ENCODE peak calls at places on chromosomes 12 and 14, in ten cellular contexts. Y is tibial nerve; C is right cardiac atrium; P is PC-3; K is heart left ventricle; V is GM23248; R is Peyer's patch; H is uterus; J is naive thymus-derived CD4-positive, alpha-beta T cell; A is HepG2. I is an unnamed sample. For H3K9me3, the result is how much of the 10 kb centered on the place peaks cover.

GRCh38 chr12:50985322-50985721 is 33.0 kb downstream of the HIGD1C start:
- DNase-seq in Y (no peak), C (no peak), P (peak), K (no peak), V (peak), R (no peak), H (no peak), J (no peak), A (peak), I (no peak)

GRCh38 chr14:84017533-84017932 is 1512.4 kb upstream of the FLRT2 start:
- DNase-seq in Y (no peak), C (no peak), P (no peak), K (no peak), V (no peak), R (no peak), H (no peak), J (no peak), A (no peak), I (no peak)

GRCh38 chr12:19959353-19959752 is 409.0 kb upstream of the PDE3A start:
- DNase-seq in Y (no peak), C (no peak), P (no peak), K (no peak), V (peak), R (no peak), H (no peak), J (no peak), A (no peak), I (no peak)

GRCh38 chr12:82627799-82628198 is 58.9 kb upstream of the TMTC2 start:
- DNase-seq in Y (no peak), C (no peak), P (peak), K (no peak), V (peak), R (no peak), H (no peak), J (no peak), A (peak), I (no peak)

GRCh38 chr14:103078420-103078749 is 5.6 kb upstream of the LBHD2 start:
- DNase-seq in Y (peak), C (peak), P (peak), K (peak), V (peak), R (peak), H (peak), J (peak), A (peak), I (peak)

GRCh38 chr12:32702470-32702869 is 23.4 kb downstream of the DNM1L start:
- DNase-seq in Y (no peak), C (no peak), P (no peak), K (no peak), V (peak), R (no peak), H (no peak), J (no peak), A (no peak), I (no peak)

GRCh38 chr12:117679776-117680175 is 289.0 kb downstream of the KSR2 start:
- DNase-seq in Y (no peak), C (no peak), P (peak), K (no peak), V (peak), R (no peak), H (no peak), J (no peak), A (no peak), I (no peak)

GRCh38 chr14:25389948-25390347 is 340.0 kb upstream of the STXBP6 start:
- DNase-seq in Y (no peak), C (no peak), P (no peak), K (no peak), V (no peak), R (no peak), H (no peak), J (no peak), A (no peak), I (no peak)

GRCh38 chr14:74956000-74956279 is 543 bp upstream of the PGF start:
- DNase-seq in Y (no peak), C (no peak), P (no peak), K (no peak), V (no peak), R (no peak), H (no peak), J (no peak), A (no peak), I (no peak)

GRCh38 chr12:98503343-98503592 is 12.1 kb upstream of the TMPO start:
- DNase-seq in Y (peak), C (peak), P (peak), K (peak), V (peak), R (peak), H (peak), J (peak), A (peak), I (peak)

GRCh38 chr14:104752338-104752734 is 611 bp upstream of the SIVA1 start:
- DNase-seq in Y (no peak), C (no peak), P (no peak), K (no peak), V (no peak), R (no peak), H (peak), J (no peak), A (no peak), I (no peak)

GRCh38 chr12:47276253-47277070 is 196.7 kb upstream of the AMIGO2 start:
- DNase-seq in Y (no peak), C (no peak), P (peak), K (peak), V (peak), R (no peak), H (no peak), J (peak), A (peak), I (peak)

GRCh38 chr12:1373887-1374286 is 220.5 kb downstream of the FBXL14 start:
- DNase-seq in Y (no peak), C (no peak), P (no peak), K (no peak), V (peak), R (no peak), H (no peak), J (no peak), A (no peak), I (no peak)

GRCh38 chr14:99627510-99628381 is 17.2 kb upstream of the HHIPL1 start:
- DNase-seq in Y (no peak), C (no peak), P (no peak), K (no peak), V (peak), R (no peak), H (no peak), J (no peak), A (no peak), I (no peak)

GRCh38 chr12:62799126-62799736 is 135.7 kb downstream of the PPM1H start:
- DNase-seq in Y (no peak), C (no peak), P (peak), K (peak), V (peak), R (no peak), H (peak), J (peak), A (peak), I (peak)

GRCh38 chr12:96061323-96061722 is 25.9 kb upstream of the LTA4H start:
- DNase-seq in Y (no peak), C (no peak), P (no peak), K (no peak), V (no peak), R (no peak), H (no peak), J (no peak), A (no peak), I (no peak)

GRCh38 chr12:71371132-71371531 is 68.5 kb upstream of the LGR5 start:
- DNase-seq in Y (no peak), C (no peak), P (peak), K (no peak), V (no peak), R (no peak), H (no peak), J (no peak), A (peak), I (no peak)

GRCh38 chr14:77791225-77791600 is 8.7 kb upstream of the ADCK1 start:
- DNase-seq in Y (no peak), C (no peak), P (peak), K (no peak), V (no peak), R (no peak), H (no peak), J (no peak), A (peak), I (no peak)

GRCh38 chr12:28870839-28871440 is 278.1 kb upstream of the FAR2 start:
- DNase-seq in Y (no peak), C (no peak), P (peak), K (no peak), V (peak), R (no peak), H (no peak), J (no peak), A (no peak), I (no peak)

GRCh38 chr14:52011557-52011956 is 22.2 kb downstream of the RTRAF start:
- DNase-seq in Y (no peak), C (no peak), P (no peak), K (no peak), V (no peak), R (no peak), H (no peak), J (no peak), A (no peak), I (no peak)

GRCh38 chr12:19220861-19221466 is 91.4 kb downstream of the PLEKHA5 start:
- DNase-seq in Y (no peak), C (no peak), P (peak), K (no peak), V (peak), R (no peak), H (no peak), J (no peak), A (no peak), I (no peak)

GRCh38 chr12:7994731-7995205 is 37.7 kb upstream of the FOXJ2 start:
- DNase-seq in Y (no peak), C (no peak), P (peak), K (no peak), V (peak), R (no peak), H (no peak), J (no peak), A (no peak), I (no peak)

GRCh38 chr12:58916891-58917570 is 3.3 kb downstream of the LRIG3 start:
- DNase-seq in Y (no peak), C (no peak), P (peak), K (no peak), V (peak), R (no peak), H (no peak), J (no peak), A (no peak), I (no peak)

GRCh38 chr12:84874125-84874824 is 38.3 kb downstream of the SLC6A15 start:
- DNase-seq in Y (no peak), C (no peak), P (peak), K (no peak), V (peak), R (no peak), H (no peak), J (no peak), A (peak), I (no peak)

GRCh38 chr14:68857671-68858070 is 64.8 kb upstream of the ZFP36L1 start:
- DNase-seq in Y (no peak), C (no peak), P (no peak), K (no peak), V (no peak), R (no peak), H (no peak), J (no peak), A (no peak), I (no peak)

GRCh38 chr12:129208566-129208965 is 355.3 kb downstream of the GLT1D1 start:
- DNase-seq in Y (no peak), C (no peak), P (no peak), K (no peak), V (no peak), R (no peak), H (no peak), J (no peak), A (no peak), I (no peak)

GRCh38 chr12:45989277-45989856 is 1.0 kb downstream of the SCAF11 start:
- DNase-seq in Y (no peak), C (no peak), P (peak), K (no peak), V (peak), R (no peak), H (no peak), J (peak), A (no peak), I (no peak)

GRCh38 chr12:56197921-56198635 is 8.8 kb upstream of the SMARCC2 start:
- DNase-seq in Y (no peak), C (no peak), P (no peak), K (no peak), V (no peak), R (no peak), H (no peak), J (no peak), A (no peak), I (no peak)

GRCh38 chr12:43113616-43114015 is 438.4 kb downstream of the ADAMTS20 start:
- DNase-seq in Y (no peak), C (no peak), P (no peak), K (no peak), V (no peak), R (no peak), H (no peak), J (no peak), A (no peak), I (no peak)

GRCh38 chr12:54404061-54405004 is 14.7 kb downstream of the ITGA5 start:
- DNase-seq in Y (no peak), C (peak), P (peak), K (peak), V (peak), R (no peak), H (peak), J (peak), A (peak), I (no peak)

GRCh38 chr12:5944053-5944452 is 1.0 kb downstream of the ANO2 start:
- DNase-seq in Y (no peak), C (no peak), P (no peak), K (no peak), V (no peak), R (no peak), H (no peak), J (no peak), A (no peak), I (no peak)

GRCh38 chr12:105493091-105493615 is 162.7 kb downstream of the C12orf75 start:
- DNase-seq in Y (no peak), C (no peak), P (no peak), K (no peak), V (no peak), R (no peak), H (no peak), J (no peak), A (no peak), I (no peak)

GRCh38 chr12:19375888-19376287 is 63.4 kb upstream of the AEBP2 start:
- DNase-seq in Y (no peak), C (no peak), P (no peak), K (no peak), V (no peak), R (no peak), H (no peak), J (no peak), A (no peak), I (no peak)

GRCh38 chr12:31629756-31630732 is 29.4 kb upstream of the ETFBKMT start:
- DNase-seq in Y (no peak), C (peak), P (no peak), K (peak), V (peak), R (no peak), H (peak), J (no peak), A (no peak), I (peak)

GRCh38 chr12:22543246-22544037 is 900 bp downstream of the C2CD5 start:
- DNase-seq in Y (peak), C (peak), P (peak), K (peak), V (peak), R (peak), H (peak), J (peak), A (peak), I (peak)

GRCh38 chr14:88895116-88895515 is 70.7 kb downstream of the TTC8 start:
- DNase-seq in Y (no peak), C (no peak), P (peak), K (no peak), V (peak), R (no peak), H (no peak), J (no peak), A (no peak), I (no peak)

GRCh38 chr12:129185855-129186254 is 332.6 kb downstream of the GLT1D1 start:
- DNase-seq in Y (no peak), C (no peak), P (no peak), K (no peak), V (no peak), R (no peak), H (no peak), J (no peak), A (no peak), I (no peak)

GRCh38 chr12:47087088-47087688 is 7.4 kb upstream of the AMIGO2 start:
- DNase-seq in Y (no peak), C (no peak), P (no peak), K (no peak), V (no peak), R (no peak), H (no peak), J (no peak), A (no peak), I (no peak)

DNA sequence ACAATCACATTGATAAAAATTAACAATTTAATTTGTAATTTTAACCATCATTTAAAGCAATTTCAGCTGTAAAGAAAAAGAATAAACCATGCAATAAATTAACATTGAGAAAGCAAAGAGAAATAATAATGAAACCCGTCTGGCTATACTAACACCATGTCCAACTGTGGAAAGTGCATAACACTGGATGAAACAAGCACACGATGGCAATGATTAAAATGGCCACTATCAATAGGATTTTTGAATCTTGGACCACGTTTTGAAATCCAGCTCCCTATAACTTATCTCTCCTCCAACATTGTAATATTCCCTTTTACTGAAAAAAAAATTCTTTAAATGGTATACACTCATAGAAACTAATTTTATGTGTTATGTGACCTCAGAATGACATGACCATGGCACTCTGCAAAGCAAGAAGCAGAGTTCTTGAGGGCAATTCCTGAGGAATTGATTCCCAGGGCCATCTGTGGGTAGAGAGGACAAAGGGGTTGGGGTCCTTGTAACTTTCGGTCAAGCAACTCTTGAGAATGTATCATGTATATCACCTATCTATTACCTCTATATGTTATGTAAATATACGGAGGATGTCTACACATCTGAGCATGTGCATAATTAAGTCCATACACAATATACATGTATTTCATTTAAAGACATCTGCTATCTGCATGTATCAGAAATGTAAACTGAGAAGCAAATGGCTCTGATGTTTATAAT is 4.8 kb downstream of the FOXA1 start:
- DNase-seq in Y (no peak), C (no peak), P (peak), K (no peak), V (no peak), R (no peak), H (no peak), J (no peak), A (no peak), I (no peak)
- H3K4me3 ChIP-seq in Y (no peak), C (no peak), P (peak), K (no peak), V (no peak), R (peak), H (no peak), J (no peak), A (peak), I (no peak)

GRCh38 chr12:93870020-93870795 is 193.0 kb downstream of the CRADD start:
- DNase-seq in Y (no peak), C (no peak), P (no peak), K (no peak), V (no peak), R (no peak), H (no peak), J (no peak), A (no peak), I (no peak)
- H3K9me3 ChIP-seq in Y (half or more), C (under half), P (under half), K (under half), V (under half), R (under half), H (under half), J (under half), A (under half), I (half or more)

GRCh38 chr14:101223561-101224162 is 320.1 kb upstream of the RTL1 start:
- DNase-seq in Y (no peak), C (peak), P (no peak), K (no peak), V (no peak), R (no peak), H (no peak), J (no peak), A (no peak), I (no peak)
- H3K27ac ChIP-seq in Y (no peak), C (no peak), P (no peak), K (no peak), V (no peak), R (no peak), H (no peak), J (no peak), A (no peak), I (no peak)

DNA sequence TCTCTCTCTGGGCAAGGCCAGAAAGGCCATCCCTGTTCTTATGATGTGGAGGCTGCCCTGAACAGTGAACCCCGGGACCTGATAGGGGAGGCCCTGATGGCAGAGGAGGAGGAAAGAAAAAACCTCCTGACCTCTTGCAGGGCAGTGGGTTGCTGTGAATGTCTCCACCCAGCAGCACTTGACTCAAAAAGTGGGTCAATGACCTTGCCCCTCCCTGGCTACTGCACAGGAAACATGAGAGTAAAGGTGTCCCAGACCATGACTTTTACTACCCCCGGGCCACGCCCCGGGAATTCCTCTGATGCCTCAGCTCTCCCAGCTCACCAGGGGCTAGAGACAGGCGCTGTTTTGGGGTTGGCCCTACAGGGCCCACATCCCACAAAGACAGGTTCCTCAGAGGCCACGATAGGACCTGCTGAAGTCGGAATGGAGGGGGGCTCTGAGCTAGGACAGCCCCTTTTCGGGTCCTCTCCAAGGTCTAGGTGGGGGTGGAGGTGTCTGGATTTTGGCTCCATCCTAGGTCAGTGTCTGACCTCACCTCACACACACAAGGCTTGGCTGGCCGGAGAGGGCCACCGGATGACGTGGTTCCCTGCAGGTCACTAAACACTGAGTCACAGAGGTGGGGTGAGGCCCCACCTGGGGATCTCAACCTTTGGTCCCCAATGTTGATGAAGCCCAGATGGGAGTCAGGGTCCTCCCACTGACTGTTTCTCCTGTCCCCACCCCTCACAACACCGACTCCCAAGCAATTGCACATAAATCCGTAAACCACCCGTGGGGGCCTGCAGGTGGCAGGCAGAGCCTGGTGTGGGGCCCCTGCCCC is 1.6 kb downstream of the RHOF start:
- DNase-seq in Y (no peak), C (no peak), P (peak), K (no peak), V (no peak), R (peak), H (no peak), J (no peak), A (peak), I (no peak)
- H3K4me3 ChIP-seq in Y (peak), C (no peak), P (peak), K (no peak), V (no peak), R (peak), H (no peak), J (peak), A (peak), I (peak)

GRCh38 chr12:34346372-34347034 is 324.2 kb downstream of the ALG10 start:
- DNase-seq in Y (no peak), C (no peak), P (peak), K (no peak), V (no peak), R (no peak), H (no peak), J (no peak), A (no peak), I (no peak)
- H3K9me3 ChIP-seq in Y (under half), C (under half), P (under half), K (under half), V (under half), R (under half), H (under half), J (under half), A (under half), I (under half)

I was measured in heart right ventricle.